ENCODE peak calls at places on chromosomes 5 and 9, in five cellular contexts. E, A, V, X and H are unnamed samples. For H3K36me3, the result is how much of the 10 kb centered on the place peaks cover.

GRCh38 chr9:78470741-78471140 is 173.8 kb downstream of the PSAT1 start:
- DNase-seq in X (no peak), E (no peak), A (no peak), V (no peak), H (no peak)

GRCh38 chr5:32710859-32711692 is at the start of gene NPR3:
- DNase-seq in A (no peak), X (no peak), V (peak), E (no peak), H (no peak)

GRCh38 chr9:116274293-116274692 is 120.7 kb downstream of the PAPPA start:
- DNase-seq in V (no peak), X (no peak), A (no peak), E (no peak), H (no peak)

GRCh38 chr9:27426717-27427645 is 97.1 kb upstream of the IFNK start:
- DNase-seq in E (no peak), A (no peak), X (no peak), V (no peak), H (no peak)

GRCh38 chr9:127075592-127076380 is 46.6 kb downstream of the ANGPTL2 start:
- DNase-seq in A (no peak), V (no peak), X (no peak), E (no peak), H (no peak)

GRCh38 chr5:67437905-67438845 is 241.6 kb upstream of the CD180 start:
- DNase-seq in A (no peak), E (no peak), X (no peak), V (no peak), H (no peak)

GRCh38 chr9:108439967-108440366 is 415.8 kb downstream of the ACTL7B start:
- DNase-seq in V (no peak), A (no peak), E (no peak), X (no peak), H (no peak)

GRCh38 chr5:133934311-133934710 is 34.1 kb downstream of the C5orf15 start:
- DNase-seq in V (no peak), E (no peak), A (no peak), X (no peak), H (no peak)

GRCh38 chr5:51226420-51226735 is 156.9 kb upstream of the ISL1 start:
- DNase-seq in X (no peak), V (no peak), E (no peak), A (no peak), H (peak)

GRCh38 chr5:63374085-63374484 is 588.2 kb downstream of the HTR1A start:
- DNase-seq in A (no peak), V (no peak), E (no peak), X (no peak), H (no peak)

GRCh38 chr5:139765409-139766217 is 30.0 kb upstream of the PSD2 start:
- DNase-seq in V (peak), A (peak), X (peak), E (peak), H (peak)

GRCh38 chr5:156258934-156259333 is 68.0 kb upstream of the SGCD start:
- DNase-seq in E (no peak), V (no peak), X (no peak), A (no peak), H (no peak)

GRCh38 chr5:95839658-95840057 is 17.1 kb upstream of the GLRX start:
- DNase-seq in A (no peak), V (no peak), X (no peak), E (no peak), H (no peak)
- H3K36me3 ChIP-seq in A (under half), V (under half), X (under half), E (under half), H (under half)

GRCh38 chr9:84694248-84694647 is 24.7 kb downstream of the NTRK2 start:
- DNase-seq in X (no peak), V (no peak), E (no peak), A (no peak), H (no peak)

GRCh38 chr9:84697042-84697441 is 27.5 kb downstream of the NTRK2 start:
- DNase-seq in X (no peak), E (no peak), V (no peak), A (no peak), H (no peak)

GRCh38 chr9:84697494-84698114 is 28.1 kb downstream of the NTRK2 start:
- DNase-seq in V (peak), A (peak), X (peak), E (peak), H (peak)

GRCh38 chr9:84691634-84692033 is 22.1 kb downstream of the NTRK2 start:
- DNase-seq in E (no peak), X (no peak), V (no peak), A (no peak), H (no peak)
- H3K4me3 ChIP-seq in E (no peak), X (no peak), V (no peak), A (no peak), H (no peak)

GRCh38 chr5:172102251-172102870 is 85.7 kb downstream of the STK10 start:
- DNase-seq in X (no peak), V (no peak), A (no peak), E (no peak), H (no peak)
- H3K36me3 ChIP-seq in X (half or more), V (under half), A (under half), E (under half), H (half or more)

GRCh38 chr5:41068169-41068568 is 3.0 kb downstream of the MROH2B start:
- DNase-seq in E (no peak), A (no peak), X (no peak), V (no peak), H (no peak)
- H3K4me3 ChIP-seq in E (no peak), A (no peak), X (no peak), V (no peak), H (no peak)

GRCh38 chr9:17160327-17160726 is 25.5 kb downstream of the CNTLN start:
- DNase-seq in E (no peak), A (no peak), V (no peak), X (no peak), H (no peak)

GRCh38 chr9:17159469-17159868 is 24.6 kb downstream of the CNTLN start:
- DNase-seq in V (no peak), A (no peak), E (no peak), X (no peak), H (no peak)
- H3K36me3 ChIP-seq in V (under half), A (under half), E (under half), X (under half), H (under half)

DNA sequence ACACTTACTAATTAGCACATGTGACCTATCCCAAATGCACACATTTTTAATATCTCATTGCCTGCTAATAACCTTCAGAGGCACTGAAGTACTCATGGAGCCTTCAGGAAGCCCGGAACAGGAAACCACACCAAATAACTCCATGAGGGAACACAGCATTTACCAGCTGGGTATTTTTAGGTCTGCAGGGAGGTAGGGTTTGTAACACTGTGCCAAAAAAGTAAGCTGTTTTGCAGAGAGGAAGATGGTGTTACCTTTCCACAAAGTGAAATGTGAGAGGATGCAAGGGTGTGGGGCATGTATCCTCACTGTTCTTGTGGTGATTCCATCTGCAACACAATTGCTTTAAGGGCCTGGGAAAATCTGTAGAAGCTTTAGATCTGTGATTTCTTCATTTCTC is 64.4 kb downstream of the NUDT12 start:
- DNase-seq in A (no peak), X (no peak), E (no peak), V (no peak), H (no peak)
- H3K4me3 ChIP-seq in A (no peak), X (no peak), E (no peak), V (no peak), H (no peak)